ENCODE peak calls at places on chromosomes 16 and 17, in four cellular contexts. L is neural crest cell, Z is NCI-H69, P is mesothelial cell of epicardium. A is an unnamed sample.

GRCh38 chr16:61616088-61616487 is 420.1 kb downstream of the CDH8 start:
- DNase-seq in P (no peak), L (no peak), Z (no peak), A (no peak)

GRCh38 chr17:80175411-80175810 is 5.6 kb downstream of the CARD14 start:
- DNase-seq in P (no peak), L (no peak), Z (no peak), A (peak; percentile 81)

GRCh38 chr17:29918922-29919856 is 10.8 kb downstream of the SSH2 start:
- DNase-seq in L (no peak), Z (peak; percentile 14), P (no peak), A (no peak)

GRCh38 chr17:13544755-13545154 is 57.0 kb downstream of the HS3ST3A1 start:
- DNase-seq in P (no peak), L (no peak), Z (no peak), A (no peak)

GRCh38 chr17:15233022-15233805 is 31.9 kb downstream of the PMP22 start:
- DNase-seq in L (no peak), P (no peak), Z (peak; percentile 1), A (no peak)

GRCh38 chr16:54320895-54321294 is 34.3 kb upstream of the IRX3 start:
- DNase-seq in P (no peak), L (no peak), Z (no peak), A (no peak)

GRCh38 chr16:55475919-55476318 is 3.1 kb upstream of the MMP2 start:
- DNase-seq in L (no peak), P (no peak), Z (no peak), A (no peak)

GRCh38 chr17:61250335-61250890 is 149.2 kb upstream of the TBX2 start:
- DNase-seq in L (no peak), P (no peak), Z (no peak), A (no peak)

GRCh38 chr17:15265131-15265530 is at the start of gene PMP22:
- DNase-seq in L (no peak), Z (no peak), P (no peak), A (no peak)

GRCh38 chr16:72536673-72537435 is 364.9 kb upstream of the PMFBP1 start:
- DNase-seq in Z (no peak), L (no peak), P (no peak), A (no peak)

GRCh38 chr17:21302711-21303425 is 18.4 kb downstream of the MAP2K3 start:
- DNase-seq in L (no peak), Z (no peak), P (no peak), A (no peak)

A was measured in NCI-H2171 treated with DMSO at 0.1 percent for 48 hours.